ENCODE peak calls at places on chromosomes 11 and 22, in seven cellular contexts. L is upper lobe of right lung, N is AG10803, M is choroid plexus epithelial cell, U is GM10248, I is AG09319, V is keratinocyte. C is an unnamed sample.

GRCh38 chr22:22235564-22235963 is 9.0 kb upstream of the VPREB1 start:
- DNase-seq in U (peak), N (no peak), M (peak), I (no peak), L (no peak), V (no peak), C (peak)

GRCh38 chr11:125373426-125374391 is 122.4 kb downstream of the FEZ1 start:
- DNase-seq in N (no peak), I (no peak), U (no peak), L (peak), V (no peak), M (peak), C (no peak)

GRCh38 chr22:25167082-25167481 is 32.6 kb upstream of the CRYBB3 start:
- DNase-seq in N (no peak), I (no peak), V (no peak), L (no peak), M (no peak), U (no peak), C (no peak)

GRCh38 chr11:125063429-125064043 is 431 bp downstream of the SLC37A2 start:
- DNase-seq in I (no peak), U (peak), V (no peak), L (no peak), M (no peak), N (no peak), C (no peak)

GRCh38 chr11:128896356-128896755 is 5.2 kb downstream of the KCNJ5 start:
- DNase-seq in N (peak), I (no peak), U (no peak), M (no peak), V (no peak), L (no peak), C (no peak)

GRCh38 chr11:130400793-130401483 is 27.5 kb downstream of the ADAMTS8 start:
- DNase-seq in M (peak), N (peak), L (no peak), U (no peak), V (no peak), I (peak), C (no peak)

GRCh38 chr11:1341928-1342524 is 32.6 kb upstream of the TOLLIP start:
- DNase-seq in I (no peak), U (no peak), M (peak), N (peak), L (peak), V (no peak), C (no peak)

GRCh38 chr11:76769071-76769560 is 14.0 kb upstream of the TSKU start:
- DNase-seq in M (peak), V (no peak), N (peak), U (no peak), L (no peak), I (no peak), C (no peak)

GRCh38 chr22:38230108-38230825 is 28.5 kb downstream of the MAFF start:
- DNase-seq in L (no peak), N (peak), M (peak), I (no peak), V (no peak), U (peak), C (no peak)

GRCh38 chr11:77506857-77507256 is 33.0 kb upstream of the PAK1 start:
- DNase-seq in N (no peak), U (no peak), V (peak), M (peak), L (no peak), I (no peak), C (no peak)

GRCh38 chr11:75068993-75069392 is 27.7 kb downstream of the OR2AT4 start:
- DNase-seq in I (no peak), L (no peak), N (no peak), U (no peak), V (no peak), M (no peak), C (no peak)

GRCh38 chr22:31659246-31659645 is 2.8 kb downstream of the PISD start:
- DNase-seq in I (no peak), V (no peak), M (no peak), L (no peak), U (no peak), N (no peak), C (no peak)

GRCh38 chr22:18968011-18968749 is 32.1 kb upstream of the PRODH start:
- DNase-seq in M (peak), V (no peak), U (no peak), L (peak), I (no peak), N (peak), C (peak)

GRCh38 chr11:19398772-19399542 is 158.2 kb upstream of the E2F8 start:
- DNase-seq in M (peak), I (peak), L (no peak), N (peak), V (no peak), U (no peak), C (no peak)

GRCh38 chr11:64843971-64844329 is 503 bp downstream of the CDC42BPG start:
- DNase-seq in N (no peak), L (no peak), I (no peak), U (no peak), M (no peak), V (no peak), C (no peak)

GRCh38 chr11:1230456-1231395 is 7.9 kb downstream of the MUC5B start:
- DNase-seq in I (no peak), L (peak), N (no peak), U (no peak), M (no peak), V (no peak), C (no peak)

GRCh38 chr22:39176067-39176621 is 23.7 kb upstream of the CBX7 start:
- DNase-seq in M (peak), V (no peak), L (peak), I (no peak), N (peak), U (no peak), C (no peak)

GRCh38 chr11:119572481-119573424 is 149.8 kb upstream of the THY1 start:
- DNase-seq in N (no peak), U (no peak), L (no peak), V (peak), I (no peak), M (no peak), C (no peak)

GRCh38 chr11:41320233-41320993 is 139.0 kb downstream of the LRRC4C start:
- DNase-seq in L (no peak), U (no peak), I (no peak), V (no peak), N (no peak), M (peak), C (no peak)

GRCh38 chr11:69013009-69013951 is at the start of gene MRGPRF:
- DNase-seq in M (peak), L (peak), V (no peak), N (peak), U (no peak), I (peak), C (no peak)

GRCh38 chr11:32830796-32831195 is 1.1 kb downstream of the PRRG4 start:
- DNase-seq in N (no peak), M (no peak), U (no peak), V (no peak), L (no peak), I (no peak), C (no peak)

GRCh38 chr11:37718431-37718999 is 1120.5 kb upstream of the RAG2 start:
- DNase-seq in N (no peak), L (no peak), M (peak), U (no peak), V (no peak), I (no peak), C (no peak)

GRCh38 chr11:45984192-45984591 is 61.7 kb downstream of the LARGE2 start:
- DNase-seq in U (no peak), V (no peak), L (no peak), I (no peak), M (no peak), N (no peak), C (no peak)

GRCh38 chr22:41668971-41669911 is 19.4 kb downstream of the SNU13 start:
- DNase-seq in I (peak), M (peak), N (peak), U (no peak), V (no peak), L (no peak), C (no peak)

GRCh38 chr11:59271811-59272327 is 59.1 kb upstream of the MPEG1 start:
- DNase-seq in V (no peak), L (no peak), M (no peak), I (no peak), N (no peak), U (no peak), C (no peak)

GRCh38 chr22:30857103-30857502 is 111.5 kb downstream of the MORC2 start:
- DNase-seq in I (no peak), M (no peak), L (no peak), N (no peak), V (no peak), U (no peak), C (no peak)

GRCh38 chr22:37951305-37951704 is 2.1 kb downstream of the C22orf23 start:
- DNase-seq in L (no peak), I (no peak), U (no peak), M (peak), N (no peak), V (no peak), C (no peak)

GRCh38 chr22:32805586-32805881 is 4.0 kb downstream of the TIMP3 start:
- DNase-seq in U (no peak), I (no peak), L (no peak), M (no peak), N (no peak), V (no peak), C (no peak)
- TF ChIP-seq CTCF in U (no peak), I (no peak), L (no peak), M (no peak), N (no peak), V (no peak), C (no peak)

GRCh38 chr11:134275534-134276395 is at the start of gene GLB1L3:
- DNase-seq in N (peak), L (peak), M (peak), V (no peak), U (peak), I (no peak), C (peak)
- TF ChIP-seq CTCF in N (peak), L (peak), M (peak), V (peak), U (peak), I (peak), C (peak)

GRCh38 chr22:26461188-26461810 is 22.3 kb downstream of the HPS4 start:
- DNase-seq in I (no peak), V (no peak), N (peak), M (peak), L (no peak), U (peak), C (peak)

GRCh38 chr22:26462051-26462450 is 21.5 kb downstream of the HPS4 start:
- DNase-seq in V (no peak), U (no peak), L (no peak), N (no peak), M (no peak), I (no peak), C (no peak)

GRCh38 chr22:26464312-26464711 is 19.3 kb downstream of the HPS4 start:
- DNase-seq in N (peak), U (no peak), L (no peak), I (peak), M (no peak), V (peak), C (no peak)

GRCh38 chr22:26462971-26463661 is 20.5 kb downstream of the HPS4 start:
- DNase-seq in I (no peak), U (no peak), V (no peak), N (no peak), M (peak), L (no peak), C (no peak)

DNA sequence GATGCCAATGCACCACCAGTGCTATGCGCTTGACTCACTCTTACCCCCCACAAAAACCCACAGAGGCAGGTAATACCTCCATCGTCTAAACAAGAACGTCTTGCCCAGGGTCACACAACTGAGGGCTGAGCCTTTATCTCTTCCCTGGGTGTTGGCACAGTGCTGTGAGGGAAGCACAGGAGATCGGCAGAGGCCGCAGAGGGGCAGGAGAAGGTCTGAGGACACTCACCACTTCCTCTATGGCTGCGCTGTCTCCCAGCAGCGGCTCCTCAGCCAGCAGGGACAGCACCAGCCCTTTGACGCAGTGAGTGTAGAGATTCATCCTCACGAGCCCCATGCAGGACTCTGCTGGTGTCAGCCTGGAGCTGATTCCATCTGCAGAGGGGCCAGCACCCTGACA is 19.9 kb downstream of the HPS4 start:
- DNase-seq in N (no peak), I (no peak), U (no peak), V (no peak), L (no peak), M (no peak), C (no peak)
- TF ChIP-seq CTCF in N (no peak), I (no peak), U (no peak), V (no peak), L (no peak), M (no peak), C (no peak)

GRCh38 chr11:65894034-65894591 is 3.6 kb downstream of the CCDC85B start:
- DNase-seq in U (no peak), V (no peak), M (no peak), N (no peak), L (no peak), I (no peak), C (no peak)

GRCh38 chr11:65890324-65891179 is at the start of gene CCDC85B:
- DNase-seq in M (peak), V (no peak), N (peak), I (peak), U (peak), L (peak), C (peak)

GRCh38 chr11:65892661-65893317 is 2.3 kb downstream of the CCDC85B start:
- DNase-seq in M (no peak), L (no peak), I (no peak), N (no peak), U (no peak), V (no peak), C (no peak)

GRCh38 chr11:65888163-65888814 is at the start of gene FIBP:
- DNase-seq in U (peak), I (peak), M (peak), N (peak), V (no peak), L (peak), C (peak)

DNA sequence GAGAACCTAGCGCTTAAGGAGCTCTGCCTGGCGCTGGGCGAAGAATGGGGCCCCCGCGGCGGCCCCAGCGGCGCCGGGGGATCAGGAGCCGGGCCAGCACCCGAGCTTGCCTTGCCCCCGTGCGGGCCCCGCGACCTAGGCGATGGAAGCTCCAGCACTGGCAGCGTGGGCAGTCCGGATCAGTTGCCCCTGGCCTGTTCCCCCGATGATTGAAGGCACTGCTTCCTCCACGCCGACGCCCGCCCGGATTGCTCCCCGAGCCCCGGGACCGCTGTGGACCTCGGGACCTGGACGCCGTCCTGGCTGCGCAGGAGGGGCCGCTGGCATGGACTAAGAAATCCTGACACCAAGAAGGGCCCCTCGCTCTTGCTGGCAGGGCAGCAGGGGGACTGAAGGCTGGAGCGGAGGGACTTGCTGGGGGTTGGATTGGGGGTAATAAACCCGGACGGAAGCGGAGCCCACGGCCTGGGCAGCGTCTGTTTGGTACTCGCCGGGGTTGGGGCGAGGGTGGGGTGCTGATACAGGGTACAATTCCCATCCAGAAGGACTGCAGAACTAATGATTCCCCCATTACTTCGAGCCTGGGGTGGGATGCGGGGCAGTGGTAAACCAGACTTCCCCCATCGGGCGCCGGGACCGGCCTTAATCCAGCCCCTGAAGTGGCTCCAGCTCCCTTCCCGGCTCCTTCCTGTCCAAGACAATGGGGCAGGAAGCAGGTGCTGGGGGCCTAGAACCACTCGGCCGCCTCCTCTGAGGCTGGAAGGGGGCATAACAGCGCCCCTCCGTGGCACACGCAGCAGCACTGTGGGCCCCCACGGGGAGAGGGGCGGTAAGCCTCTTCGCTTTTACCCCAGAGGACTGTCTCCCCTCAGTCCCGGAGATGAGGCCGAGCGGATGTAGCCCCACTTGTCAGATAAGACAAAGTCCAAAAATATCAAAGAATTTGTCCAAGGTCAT is 985 bp downstream of the CCDC85B start:
- DNase-seq in L (no peak), V (no peak), U (no peak), M (no peak), N (no peak), I (no peak), C (no peak)
- TF ChIP-seq CTCF in L (peak), V (peak), U (peak), M (peak), N (peak), I (peak), C (no peak)

GRCh38 chr11:6297831-6298230 is 22.5 kb downstream of the CAVIN3 start:
- DNase-seq in L (no peak), U (no peak), N (no peak), M (peak), V (no peak), I (no peak), C (no peak)
- TF ChIP-seq CTCF in L (peak), U (peak), N (peak), M (peak), V (peak), I (peak), C (peak)

GRCh38 chr11:72814831-72815618 is 814 bp downstream of the ATG16L2 start:
- DNase-seq in M (peak), V (no peak), I (no peak), L (peak), U (peak), N (peak), C (no peak)
- TF ChIP-seq CTCF in M (peak), V (no peak), I (no peak), L (no peak), U (no peak), N (no peak), C (peak)

GRCh38 chr11:17905477-17905876 is 107.4 kb downstream of the SERGEF start:
- DNase-seq in V (no peak), N (no peak), I (no peak), M (no peak), U (peak), L (no peak), C (no peak)

GRCh38 chr11:17907046-17907445 is 105.8 kb downstream of the SERGEF start:
- DNase-seq in V (no peak), I (no peak), U (no peak), M (no peak), L (no peak), N (no peak), C (no peak)

GRCh38 chr11:17906436-17906835 is 106.4 kb downstream of the SERGEF start:
- DNase-seq in N (no peak), L (no peak), U (no peak), M (no peak), I (no peak), V (no peak), C (no peak)
- TF ChIP-seq CTCF in N (peak), L (no peak), U (peak), M (peak), I (peak), V (peak), C (peak)

GRCh38 chr22:47168441-47168840 is 406.0 kb downstream of the TBC1D22A start:
- DNase-seq in L (peak), M (no peak), U (no peak), V (no peak), N (no peak), I (no peak), C (no peak)

GRCh38 chr22:47171441-47172221 is 409.2 kb downstream of the TBC1D22A start:
- DNase-seq in N (no peak), M (no peak), I (no peak), U (no peak), V (no peak), L (peak), C (no peak)

GRCh38 chr22:47169801-47170140 is 407.3 kb downstream of the TBC1D22A start:
- DNase-seq in L (peak), M (no peak), N (no peak), I (no peak), U (no peak), V (no peak), C (no peak)

GRCh38 chr22:47167056-47167455 is 404.6 kb downstream of the TBC1D22A start:
- DNase-seq in N (no peak), L (peak), U (no peak), M (no peak), V (no peak), I (no peak), C (no peak)

DNA sequence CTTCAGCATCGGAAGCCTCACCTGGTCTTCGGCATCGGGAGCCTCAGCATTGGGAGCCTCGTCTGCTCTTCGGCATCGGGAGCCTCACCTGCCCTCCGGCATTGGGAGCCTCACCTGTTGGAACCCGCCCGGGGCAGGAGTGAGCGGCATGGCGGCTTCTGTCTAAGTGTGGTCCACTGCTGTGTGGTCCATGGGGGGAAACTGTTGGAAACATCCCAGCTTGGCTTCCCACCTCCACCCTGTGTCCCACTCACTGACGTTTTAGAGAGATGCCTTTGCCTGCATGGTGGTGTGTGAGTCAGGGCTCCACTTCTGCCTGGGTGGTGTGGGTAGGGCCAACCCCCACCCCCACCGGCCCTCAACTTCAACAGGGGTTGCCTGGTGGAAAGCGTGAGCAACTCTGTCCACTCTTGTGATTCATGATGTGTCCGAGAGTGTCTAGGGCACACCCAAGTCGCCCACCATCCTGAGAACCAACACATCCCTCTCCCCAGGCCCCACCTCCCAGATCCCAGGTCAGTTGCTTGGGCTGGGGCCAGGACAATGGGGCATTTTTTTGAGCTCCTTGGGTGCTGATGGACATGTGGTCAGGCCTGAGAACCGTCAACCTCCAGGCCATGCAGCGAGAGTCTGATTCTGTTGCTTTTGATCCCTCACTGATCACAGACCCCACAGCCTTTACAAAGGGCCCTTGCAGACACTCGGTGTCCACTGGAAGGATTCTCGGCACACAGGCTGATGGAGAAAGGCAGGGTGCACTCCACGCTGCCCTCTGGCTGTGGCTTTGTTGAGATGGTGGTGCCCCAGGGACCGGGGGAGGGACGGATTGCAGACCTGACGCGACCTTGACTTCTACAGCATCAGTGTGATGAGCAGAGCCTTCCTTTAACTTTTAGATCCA is 406.7 kb downstream of the TBC1D22A start:
- DNase-seq in N (no peak), U (no peak), M (peak), V (no peak), L (peak), I (no peak), C (no peak)
- TF ChIP-seq CTCF in N (peak), U (no peak), M (peak), V (peak), L (peak), I (peak), C (no peak)

C was measured in neural crest cell.